ENCODE peak calls at places on chromosomes 1 and 21, in nine cellular contexts. B is iPS-NIHi11, Q is T-helper 17 cell, M is mucosa of gallbladder, L is KG1, X is sciatic nerve, S is PC-9, I is SHP77, P is iris pigment epithelial cell. W is an unnamed sample.

GRCh38 chr1:52007228-52008073 is 17.0 kb upstream of the RAB3B start:
- DNase-seq in Q (no peak), S (no peak), M (no peak), P (peak), X (no peak), L (no peak), B (no peak), I (no peak), W (no peak)

GRCh38 chr1:41467673-41468072 is 16.8 kb downstream of the EDN2 start:
- DNase-seq in S (no peak), L (no peak), P (no peak), Q (no peak), I (no peak), M (no peak), X (no peak), B (no peak), W (no peak)

GRCh38 chr1:28104866-28105467 is 16.6 kb upstream of the EYA3 start:
- DNase-seq in L (no peak), Q (no peak), P (peak), M (peak), B (peak), I (peak), S (peak), X (no peak), W (peak)

GRCh38 chr1:2345297-2346075 is 45.9 kb downstream of the MORN1 start:
- DNase-seq in S (no peak), M (no peak), I (no peak), P (no peak), Q (no peak), X (peak), L (no peak), B (no peak), W (no peak)

GRCh38 chr1:223011230-223011856 is 131.7 kb downstream of the TLR5 start:
- DNase-seq in X (no peak), Q (no peak), L (no peak), I (no peak), M (no peak), B (no peak), S (no peak), P (no peak), W (no peak)

GRCh38 chr1:38559180-38559874 is 300.2 kb downstream of the RRAGC start:
- DNase-seq in S (no peak), B (peak), Q (peak), P (peak), M (peak), X (peak), L (peak), I (no peak), W (no peak)

GRCh38 chr1:30511563-30512252 is 211.7 kb downstream of the MATN1 start:
- DNase-seq in L (no peak), S (no peak), P (peak), M (no peak), Q (no peak), X (peak), I (no peak), B (no peak), W (no peak)

GRCh38 chr1:244049969-244050834 is 881 bp upstream of the ZBTB18 start:
- DNase-seq in Q (no peak), I (no peak), L (no peak), S (no peak), P (no peak), M (no peak), X (no peak), B (no peak), W (no peak)

GRCh38 chr21:14673649-14674048 is 127.5 kb upstream of the SAMSN1 start:
- DNase-seq in S (no peak), I (no peak), P (no peak), Q (no peak), X (no peak), B (no peak), L (no peak), M (no peak), W (no peak)

GRCh38 chr1:203744008-203744972 is 20.7 kb upstream of the LAX1 start:
- DNase-seq in M (peak), P (peak), S (no peak), X (peak), Q (peak), L (no peak), B (peak), I (no peak), W (no peak)

GRCh38 chr1:50271968-50272578 is 151.2 kb downstream of the DMRTA2 start:
- DNase-seq in Q (no peak), I (peak), S (peak), X (no peak), B (peak), M (peak), P (peak), L (no peak), W (peak)

GRCh38 chr1:158333405-158334145 is 2.2 kb upstream of the CD1B start:
- DNase-seq in M (no peak), I (no peak), S (no peak), X (no peak), B (no peak), L (no peak), Q (no peak), P (no peak), W (no peak)

GRCh38 chr1:222048030-222048632 is 306.2 kb upstream of the DUSP10 start:
- DNase-seq in I (no peak), Q (no peak), S (no peak), L (peak), P (peak), X (no peak), M (no peak), B (no peak), W (no peak)

GRCh38 chr1:11873395-11873794 is 14.7 kb upstream of the NPPB start:
- DNase-seq in M (no peak), X (no peak), B (no peak), Q (no peak), I (no peak), S (no peak), P (no peak), L (no peak), W (no peak)

W was measured in HCT116.